ENCODE peak calls at places on chromosomes 13 and 19, in four cellular contexts. G is brain microvascular endothelial cell, X is GM12864, I is foreskin fibroblast. R is an unnamed sample.

GRCh38 chr13:106526748-106527488 is 8.5 kb downstream of the EFNB2 start:
- DNase-seq in G (no peak), X (no peak), I (no peak), R (no peak)

GRCh38 chr13:72199640-72200039 is 332.6 kb upstream of the DACH1 start:
- DNase-seq in G (no peak), X (no peak), I (no peak), R (no peak)

GRCh38 chr13:99323488-99323887 is 16.3 kb upstream of the GPR183 start:
- DNase-seq in G (no peak), X (no peak), I (no peak), R (peak)

GRCh38 chr19:35279985-35280821 is 2.1 kb upstream of the HAMP start:
- DNase-seq in G (no peak), X (no peak), I (no peak), R (no peak)

GRCh38 chr13:28531195-28531955 is 36.4 kb upstream of the FLT1 start:
- DNase-seq in G (peak), X (no peak), I (peak), R (no peak)

GRCh38 chr13:49436890-49437289 is 7.0 kb downstream of the CAB39L start:
- DNase-seq in G (peak), X (no peak), I (peak), R (peak)

GRCh38 chr13:46668302-46668720 is 115.3 kb downstream of the LRCH1 start:
- DNase-seq in G (peak), X (no peak), I (peak), R (peak)

GRCh38 chr19:44141191-44142013 is at the start of gene ZNF234:
- DNase-seq in G (peak), X (peak), I (peak), R (peak)

GRCh38 chr13:28528388-28528787 is 33.5 kb upstream of the FLT1 start:
- DNase-seq in G (no peak), X (no peak), I (no peak), R (no peak)

GRCh38 chr19:13018037-13018914 is 23.0 kb downstream of the NFIX start:
- DNase-seq in G (no peak), X (no peak), I (no peak), R (peak)

GRCh38 chr13:98471895-98472294 is 105.0 kb downstream of the STK24 start:
- DNase-seq in G (no peak), X (no peak), I (no peak), R (no peak)

GRCh38 chr19:53007200-53008054 is 6.3 kb upstream of the ERVV-1 start:
- DNase-seq in G (no peak), X (no peak), I (no peak), R (no peak)

DNA sequence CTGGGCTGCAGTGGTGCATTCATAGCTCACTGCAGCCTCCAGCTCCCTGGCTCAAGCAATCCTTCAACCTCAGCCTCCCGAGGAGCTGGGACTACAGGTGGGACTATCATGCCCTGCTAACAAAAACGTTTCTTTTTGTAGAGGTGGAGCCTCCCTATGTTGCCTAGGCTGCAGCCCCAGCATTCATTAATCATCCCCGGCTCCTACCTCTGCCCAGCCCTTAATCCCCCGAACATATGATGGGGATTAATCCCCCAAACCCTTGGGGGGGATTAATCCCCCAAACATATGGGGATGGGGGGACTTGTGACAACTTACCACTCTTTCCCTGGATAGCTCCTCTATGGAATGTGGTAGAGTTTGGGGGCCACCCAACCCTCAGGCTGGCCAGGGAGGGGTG is 45.9 kb downstream of the SUGP2 start:
- DNase-seq in G (no peak), X (no peak), I (no peak), R (no peak)
- H3K4me3 ChIP-seq in G (no peak), X (no peak), I (no peak), R (no peak)

GRCh38 chr19:10087296-10088061 is 1.4 kb downstream of the SHFL start:
- DNase-seq in G (no peak), X (no peak), I (no peak), R (no peak)
- H3K4me3 ChIP-seq in G (peak), X (peak), I (peak), R (no peak)

DNA sequence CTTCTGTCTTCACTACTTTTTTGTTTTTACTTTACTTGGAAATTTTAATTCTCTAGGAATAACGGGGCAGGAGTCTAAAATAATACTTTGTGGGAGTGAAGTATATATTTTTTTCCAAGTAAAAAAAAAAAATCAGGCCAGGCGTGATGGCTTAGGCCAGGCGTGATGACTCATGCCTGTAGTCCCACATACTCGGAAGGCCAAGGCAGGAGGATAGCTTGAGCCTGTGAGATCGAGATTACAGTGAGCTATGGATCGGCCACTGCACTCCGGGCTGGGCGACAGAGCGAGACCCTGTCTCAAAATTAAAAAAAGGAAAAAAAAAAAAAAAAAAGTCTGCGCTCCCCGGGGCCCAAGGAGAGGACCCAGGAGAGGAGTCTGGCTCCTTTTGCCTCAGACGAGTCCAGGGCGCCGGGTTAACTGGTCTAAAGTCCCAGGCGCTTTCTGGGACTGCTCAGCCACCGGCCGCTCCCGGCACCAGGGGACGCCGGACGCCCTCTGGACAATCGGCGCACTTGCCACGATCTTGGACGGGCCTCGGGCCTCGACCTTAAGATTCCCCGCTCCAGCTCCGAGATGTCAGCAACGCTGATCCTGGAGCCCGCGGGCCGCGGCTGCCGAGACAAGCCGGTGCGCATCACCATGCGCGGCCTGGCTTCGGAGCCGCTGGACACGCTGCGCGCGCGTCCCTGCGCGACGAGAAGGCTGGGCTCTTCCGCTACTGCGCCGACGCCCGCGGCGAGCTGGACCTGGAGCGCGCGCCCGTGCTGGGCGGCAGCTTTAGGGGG is 2.7 kb upstream of the ZFP82 start:
- DNase-seq in G (peak), X (no peak), I (peak), R (peak)
- H3K4me3 ChIP-seq in G (peak), X (no peak), I (peak), R (peak)

DNA sequence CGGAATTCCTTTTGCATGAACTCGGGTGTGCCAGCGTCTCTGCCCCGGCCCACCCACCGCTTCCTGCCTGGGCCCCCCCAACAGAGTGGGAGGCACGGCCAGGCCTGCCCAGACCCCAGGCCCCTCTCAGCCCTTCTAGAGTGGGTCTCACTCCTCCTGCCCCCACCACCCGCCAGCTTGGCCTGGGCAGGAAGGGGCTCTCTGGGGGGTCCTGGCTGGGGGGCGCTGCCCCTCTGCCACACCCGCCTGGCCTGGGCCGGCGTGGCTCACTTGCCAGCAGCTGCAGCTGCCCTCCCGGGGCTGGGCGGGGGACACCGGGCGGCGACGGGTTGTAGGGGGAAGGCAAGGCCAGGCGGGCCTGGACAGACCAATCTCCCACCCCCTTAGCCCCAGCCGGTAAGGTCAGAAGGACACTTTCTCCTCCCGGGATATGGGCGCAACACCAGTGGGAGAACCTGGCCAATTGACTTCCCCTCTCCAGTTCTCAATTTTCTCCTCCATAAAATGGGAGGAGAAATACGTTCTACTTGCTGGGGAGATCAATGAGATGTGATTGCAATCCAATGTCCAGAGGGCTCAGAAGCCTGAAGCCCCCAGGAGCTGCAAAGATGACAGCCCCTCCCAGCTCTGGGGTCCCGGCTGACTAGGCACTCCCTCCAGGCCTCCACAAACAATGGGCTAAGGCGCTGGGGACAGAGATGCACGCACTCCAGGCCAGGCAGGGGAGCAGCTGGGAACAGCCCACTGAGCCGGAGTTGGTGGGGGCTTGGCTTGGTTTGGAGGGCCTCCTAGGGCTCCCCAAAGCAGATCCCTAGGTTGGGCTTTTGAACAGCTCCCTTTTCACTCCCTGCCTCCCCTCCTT is 2.4 kb downstream of the CRLF1 start:
- DNase-seq in G (no peak), X (no peak), I (no peak), R (no peak)
- H3K4me3 ChIP-seq in G (no peak), X (no peak), I (no peak), R (no peak)

DNA sequence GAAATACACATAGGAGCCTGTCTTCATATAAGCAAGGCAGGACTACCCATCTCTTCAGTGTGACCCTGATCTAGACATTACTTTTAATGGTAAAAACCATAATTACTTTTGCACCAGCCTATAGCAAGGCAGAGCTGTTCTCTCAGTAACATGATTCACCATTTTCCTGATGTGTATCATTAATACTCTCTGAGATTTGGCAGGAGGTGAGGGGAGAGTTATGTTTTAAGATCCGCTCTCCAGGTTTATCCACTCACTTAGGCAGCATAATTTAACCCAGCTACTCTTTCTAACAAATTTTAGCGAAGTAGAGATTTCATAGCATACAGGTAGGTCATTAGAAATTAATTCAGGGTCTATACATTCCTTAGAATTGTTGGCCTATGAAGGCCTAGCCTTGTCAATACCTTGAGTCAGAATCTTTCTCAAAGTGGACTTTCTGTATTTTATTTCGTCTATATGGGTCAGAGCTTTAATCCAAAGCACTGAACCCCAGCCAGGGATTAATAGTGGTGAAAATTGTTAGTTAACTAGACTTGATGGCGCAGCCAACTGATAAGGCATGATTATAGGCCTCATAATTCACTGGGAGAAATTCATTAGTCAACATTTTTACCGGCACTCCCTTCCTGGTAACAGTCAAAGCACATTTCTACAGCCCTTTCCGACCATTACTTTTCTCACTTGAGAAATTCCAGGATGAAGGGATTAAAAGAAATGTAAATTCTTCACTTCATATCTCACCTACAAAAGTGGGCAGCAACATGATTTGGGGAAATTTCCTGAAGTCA is 955.1 kb downstream of the DIAPH3 start:
- DNase-seq in G (no peak), X (no peak), I (no peak), R (no peak)
- H3K4me3 ChIP-seq in G (no peak), X (no peak), I (no peak), R (no peak)

GRCh38 chr13:20902438-20903163 is at the start of gene XPO4:
- DNase-seq in G (peak), X (peak), I (peak), R (peak)
- H3K4me3 ChIP-seq in G (peak), X (peak), I (peak), R (peak)

GRCh38 chr13:97425570-97425969 is 8.4 kb upstream of the RAP2A start:
- DNase-seq in G (peak), X (no peak), I (no peak), R (no peak)
- H3K4me3 ChIP-seq in G (no peak), X (no peak), I (no peak), R (no peak)

GRCh38 chr19:34189917-34190425 is 17.7 kb downstream of the LSM14A start:
- DNase-seq in G (peak), X (no peak), I (no peak), R (no peak)

GRCh38 chr19:34191355-34191962 is 19.2 kb downstream of the LSM14A start:
- DNase-seq in G (no peak), X (no peak), I (no peak), R (no peak)

GRCh38 chr19:34193439-34193838 is 21.1 kb downstream of the LSM14A start:
- DNase-seq in G (no peak), X (no peak), I (no peak), R (no peak)

GRCh38 chr19:34189199-34189916 is 17.1 kb downstream of the LSM14A start:
- DNase-seq in G (no peak), X (no peak), I (no peak), R (no peak)

GRCh38 chr19:34193876-34194275 is 21.6 kb downstream of the LSM14A start:
- DNase-seq in G (no peak), X (no peak), I (no peak), R (no peak)
- H3K4me3 ChIP-seq in G (no peak), X (no peak), I (no peak), R (no peak)

DNA sequence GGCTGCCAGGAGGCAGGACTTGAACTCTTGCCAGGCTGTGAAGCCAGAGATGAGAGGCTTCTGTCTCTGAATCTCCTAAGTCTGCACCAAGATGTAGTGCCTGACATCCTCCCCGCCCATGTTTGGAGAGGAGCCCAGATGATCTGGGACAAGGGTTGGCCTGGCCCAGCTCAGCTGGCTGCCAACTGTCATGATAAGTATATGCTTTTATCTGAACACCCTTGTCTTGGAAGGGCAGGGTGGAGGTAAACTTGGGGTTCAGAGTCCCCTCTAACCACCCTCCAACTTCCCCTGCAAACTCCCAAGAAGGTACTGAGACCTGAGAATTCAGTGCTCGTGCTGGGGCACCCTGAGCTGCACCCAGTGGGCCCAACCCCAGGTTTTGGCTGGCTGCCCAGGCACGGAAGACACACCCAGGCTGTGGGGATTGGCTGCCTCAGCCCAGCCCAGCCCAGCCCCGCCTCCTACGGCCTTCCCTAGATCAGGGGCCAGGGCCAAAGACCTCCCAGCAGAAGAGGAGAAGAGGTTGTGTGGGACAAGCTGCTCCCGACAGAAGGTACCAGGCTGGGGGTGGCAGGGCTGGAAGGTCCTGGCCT is at the start of gene CYP4F12:
- DNase-seq in G (no peak), X (no peak), I (peak), R (peak)
- H3K4me3 ChIP-seq in G (no peak), X (no peak), I (no peak), R (no peak)

GRCh38 chr19:14378890-14379289 is 2.4 kb upstream of the ADGRE5 start:
- DNase-seq in G (no peak), X (no peak), I (no peak), R (no peak)

GRCh38 chr19:14385492-14385891 is 4.2 kb downstream of the ADGRE5 start:
- DNase-seq in G (no peak), X (no peak), I (no peak), R (no peak)

GRCh38 chr19:14381689-14382474 is 638 bp downstream of the ADGRE5 start:
- DNase-seq in G (peak), X (no peak), I (no peak), R (peak)

GRCh38 chr19:14383556-14383897 is 2.3 kb downstream of the ADGRE5 start:
- DNase-seq in G (no peak), X (no peak), I (no peak), R (no peak)

GRCh38 chr19:14383898-14384669 is 2.8 kb downstream of the ADGRE5 start:
- DNase-seq in G (peak), X (no peak), I (no peak), R (peak)
- H3K4me3 ChIP-seq in G (no peak), X (peak), I (peak), R (no peak)